ENCODE peak calls at places on chromosomes 7 and 10, in nine cellular contexts. U, E, J, B, D, S, Y, R and F are unnamed samples.

GRCh38 chr10:86263907-86264306 is 102.7 kb downstream of the GRID1 start:
- DNase-seq in E (no peak), D (no peak), Y (no peak), U (no peak), J (peak), R (no peak), B (no peak), S (no peak), F (no peak)

GRCh38 chr10:71078454-71079145 is 133.8 kb upstream of the UNC5B start:
- DNase-seq in S (no peak), E (peak), D (no peak), U (no peak), R (no peak), Y (no peak), J (peak), B (no peak), F (peak)

GRCh38 chr10:17454181-17454800 is at the start of gene ST8SIA6:
- DNase-seq in E (peak), Y (peak), S (no peak), R (peak), D (peak), B (peak), U (peak), J (no peak), F (no peak)

GRCh38 chr7:35026154-35026553 is 11.1 kb downstream of the DPY19L1 start:
- DNase-seq in J (no peak), Y (peak), E (no peak), R (no peak), U (no peak), S (peak), B (no peak), D (no peak), F (no peak)

GRCh38 chr10:133198206-133198605 is 31.8 kb upstream of the UTF1 start:
- DNase-seq in S (no peak), Y (no peak), U (no peak), R (no peak), B (no peak), E (no peak), D (no peak), J (no peak), F (no peak)

GRCh38 chr7:149849174-149849573 is 11.0 kb downstream of the ZNF862 start:
- DNase-seq in D (no peak), J (no peak), E (no peak), R (no peak), B (no peak), S (no peak), U (no peak), Y (no peak), F (no peak)

GRCh38 chr7:47026733-47027450 is 555.0 kb downstream of the TNS3 start:
- DNase-seq in R (peak), J (no peak), B (no peak), Y (no peak), E (no peak), U (no peak), D (no peak), S (no peak), F (no peak)

GRCh38 chr10:94210465-94211186 is 152.1 kb downstream of the NOC3L start:
- DNase-seq in D (peak), B (no peak), E (no peak), Y (no peak), S (no peak), U (no peak), R (peak), J (no peak), F (no peak)

GRCh38 chr7:131657881-131658280 is 101.5 kb upstream of the PODXL start:
- DNase-seq in Y (no peak), S (no peak), E (no peak), R (peak), U (no peak), B (no peak), D (no peak), J (peak), F (no peak)

GRCh38 chr10:47165711-47166404 is 134.1 kb upstream of the GDF10 start:
- DNase-seq in Y (peak), D (no peak), R (peak), E (no peak), U (no peak), J (peak), S (no peak), B (peak), F (peak)

GRCh38 chr7:20198295-20198694 is 18.9 kb downstream of the MACC1 start:
- DNase-seq in R (no peak), J (no peak), D (no peak), Y (no peak), B (no peak), E (no peak), U (no peak), S (no peak), F (no peak)

GRCh38 chr7:114432627-114433026 is 18.0 kb downstream of the FOXP2 start:
- DNase-seq in D (no peak), B (no peak), R (no peak), S (no peak), E (no peak), U (no peak), Y (no peak), J (no peak), F (no peak)

GRCh38 chr10:1706711-1707110 is 30.6 kb downstream of the ADARB2 start:
- DNase-seq in E (peak), J (no peak), S (no peak), R (no peak), U (no peak), D (no peak), Y (no peak), B (no peak), F (no peak)

GRCh38 chr7:154916381-154917213 is 86.3 kb downstream of the PAXIP1 start:
- DNase-seq in S (no peak), D (no peak), E (no peak), Y (no peak), B (no peak), J (no peak), U (no peak), R (no peak), F (no peak)

GRCh38 chr7:99036531-99037175 is 107.3 kb downstream of the SMURF1 start:
- DNase-seq in J (no peak), B (peak), R (no peak), Y (peak), D (peak), E (no peak), U (no peak), S (no peak), F (no peak)

GRCh38 chr7:28536259-28536658 is 123.9 kb downstream of the CREB5 start:
- DNase-seq in D (peak), B (peak), E (no peak), Y (peak), J (peak), U (no peak), S (peak), R (no peak), F (no peak)

GRCh38 chr7:27901028-27901760 is 161.2 kb downstream of the TAX1BP1 start:
- DNase-seq in Y (peak), D (peak), R (no peak), S (peak), B (peak), E (peak), U (peak), J (no peak), F (no peak)

GRCh38 chr7:38929460-38930171 is 20.6 kb upstream of the VPS41 start:
- DNase-seq in J (no peak), U (no peak), Y (no peak), R (no peak), B (no peak), D (peak), S (no peak), E (no peak), F (no peak)

GRCh38 chr7:3260425-3260762 is 40.7 kb upstream of the SDK1 start:
- DNase-seq in J (peak), U (no peak), Y (no peak), S (no peak), D (no peak), R (no peak), E (no peak), B (no peak), F (no peak)

GRCh38 chr10:60206735-60207134 is 182.9 kb downstream of the ANK3 start:
- DNase-seq in B (no peak), E (no peak), J (no peak), S (peak), D (no peak), R (no peak), U (no peak), Y (peak), F (no peak)

GRCh38 chr10:36446873-36447272 is 678.5 kb upstream of the ANKRD30A start:
- DNase-seq in B (no peak), R (peak), U (no peak), J (peak), D (peak), E (no peak), Y (peak), S (peak), F (no peak)

GRCh38 chr7:66905243-66905642 is 15.8 kb upstream of the TMEM248 start:
- DNase-seq in S (no peak), D (no peak), Y (no peak), E (no peak), B (no peak), U (no peak), R (no peak), J (no peak), F (no peak)

GRCh38 chr7:83204715-83205114 is 42.0 kb upstream of the PCLO start:
- DNase-seq in B (no peak), D (no peak), J (no peak), U (no peak), Y (no peak), E (no peak), R (no peak), S (peak), F (no peak)

GRCh38 chr7:98213874-98214810 is 2.9 kb downstream of the BHLHA15 start:
- DNase-seq in B (no peak), R (no peak), Y (no peak), J (peak), U (no peak), S (no peak), D (no peak), E (no peak), F (peak)

GRCh38 chr10:49398000-49398861 is 2.3 kb upstream of the DRGX start:
- DNase-seq in U (peak), D (peak), B (no peak), J (no peak), E (peak), Y (no peak), S (peak), R (peak), F (no peak)

GRCh38 chr7:145848691-145849090 is 267.9 kb upstream of the CNTNAP2 start:
- DNase-seq in S (no peak), R (no peak), Y (peak), E (no peak), U (no peak), B (no peak), D (peak), J (no peak), F (no peak)

GRCh38 chr7:12756841-12757240 is 69.4 kb downstream of the ARL4A start:
- DNase-seq in R (no peak), E (no peak), B (no peak), U (no peak), J (no peak), D (no peak), Y (no peak), S (peak), F (no peak)

GRCh38 chr10:75542902-75543301 is 111.5 kb downstream of the LRMDA start:
- DNase-seq in B (no peak), D (peak), Y (no peak), J (peak), R (no peak), E (no peak), S (no peak), U (no peak), F (peak)

GRCh38 chr7:155618708-155619633 is 25.5 kb upstream of the RBM33 start:
- DNase-seq in D (no peak), R (no peak), U (no peak), J (no peak), Y (no peak), S (no peak), B (no peak), E (no peak), F (no peak)

GRCh38 chr10:116296358-116296757 is 23.4 kb upstream of the GFRA1 start:
- DNase-seq in Y (no peak), R (no peak), S (no peak), J (no peak), U (no peak), D (no peak), E (no peak), B (peak), F (no peak)

GRCh38 chr10:58573144-58573543 is 60.5 kb downstream of the BICC1 start:
- DNase-seq in B (no peak), U (no peak), E (no peak), J (no peak), R (no peak), S (no peak), D (no peak), Y (no peak), F (no peak)

GRCh38 chr7:101550641-101551531 is 78.2 kb downstream of the MYL10 start:
- DNase-seq in R (peak), B (no peak), Y (no peak), E (peak), J (peak), D (peak), U (peak), S (no peak), F (no peak)

GRCh38 chr10:25815236-25815635 is 118.8 kb upstream of the MYO3A start:
- DNase-seq in D (no peak), S (no peak), B (no peak), E (no peak), R (no peak), Y (no peak), J (no peak), U (no peak), F (no peak)

GRCh38 chr10:21985541-21985940 is 18.0 kb downstream of the DNAJC1 start:
- DNase-seq in B (no peak), Y (no peak), S (no peak), U (no peak), R (no peak), D (no peak), J (no peak), E (no peak), F (no peak)

GRCh38 chr7:66016131-66016461 is 34.1 kb upstream of the GUSB start:
- DNase-seq in J (no peak), S (peak), R (no peak), D (no peak), U (no peak), B (peak), Y (peak), E (no peak), F (no peak)

GRCh38 chr10:18157909-18158308 is 17.7 kb downstream of the CACNB2 start:
- DNase-seq in S (peak), J (no peak), D (no peak), E (no peak), R (no peak), Y (peak), B (no peak), U (no peak), F (no peak)

GRCh38 chr10:63346015-63346441 is 119.7 kb downstream of the JMJD1C start:
- DNase-seq in D (no peak), E (no peak), B (peak), Y (no peak), U (no peak), J (no peak), R (no peak), S (peak), F (no peak)

GRCh38 chr10:33295851-33296250 is 38.6 kb downstream of the NRP1 start:
- DNase-seq in U (no peak), D (no peak), R (no peak), B (no peak), E (no peak), J (no peak), Y (no peak), S (no peak), F (no peak)

GRCh38 chr10:10782603-10783002 is 235.1 kb upstream of the CELF2 start:
- DNase-seq in U (no peak), S (peak), E (no peak), R (no peak), B (peak), D (no peak), J (no peak), Y (peak), F (no peak)

GRCh38 chr10:126595160-126595559 is 75.3 kb downstream of the C10orf90 start:
- DNase-seq in B (no peak), Y (no peak), E (no peak), R (no peak), D (no peak), U (no peak), S (no peak), J (no peak), F (no peak)

DNA sequence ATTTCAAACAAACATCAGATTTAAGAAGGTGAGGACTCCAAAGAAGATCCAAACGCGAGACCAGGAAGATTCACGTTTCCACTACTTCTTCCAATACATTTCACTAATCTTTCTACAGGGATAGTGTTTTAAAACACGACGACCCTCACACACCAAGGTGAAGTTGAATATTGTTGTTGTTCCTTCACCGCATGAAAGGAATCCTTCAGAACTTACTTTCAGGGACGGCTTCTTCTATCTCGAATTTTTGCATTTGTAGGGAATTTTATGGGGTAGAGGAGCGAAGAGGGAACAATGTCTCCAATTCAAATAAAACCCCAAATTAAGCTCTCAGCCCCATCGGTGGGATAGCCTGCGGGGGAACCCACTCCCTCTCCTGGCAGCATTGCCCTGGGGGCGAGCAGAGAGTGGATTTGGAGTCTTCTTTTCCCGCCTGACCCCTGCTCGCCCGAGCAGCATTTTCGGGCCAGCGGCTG is 1.5 kb upstream of the GATA3 start:
- DNase-seq in J (no peak), S (no peak), B (no peak), Y (no peak), E (no peak), U (no peak), R (no peak), D (no peak), F (no peak)
- TF ChIP-seq CTCF in J (peak), S (no peak), B (no peak), Y (no peak), E (no peak), U (no peak), R (no peak), D (no peak), F (no peak)

GRCh38 chr7:134316539-134317344 is at the start of gene SLC35B4:
- DNase-seq in U (peak), B (peak), D (peak), R (peak), S (peak), J (peak), E (peak), Y (peak), F (peak)
- TF ChIP-seq CTCF in U (no peak), B (peak), D (peak), R (peak), S (peak), J (no peak), E (no peak), Y (no peak), F (no peak)

GRCh38 chr10:44851881-44852280 is 59.3 kb upstream of the TMEM72 start:
- DNase-seq in S (no peak), Y (no peak), U (no peak), D (no peak), B (no peak), J (no peak), R (no peak), E (no peak), F (no peak)

GRCh38 chr10:44851413-44851812 is 59.7 kb upstream of the TMEM72 start:
- DNase-seq in D (no peak), Y (no peak), R (no peak), S (no peak), J (no peak), B (no peak), U (no peak), E (no peak), F (no peak)

GRCh38 chr10:44853796-44854195 is 57.3 kb upstream of the TMEM72 start:
- DNase-seq in J (no peak), E (no peak), S (no peak), Y (no peak), U (no peak), D (no peak), R (no peak), B (no peak), F (no peak)

GRCh38 chr10:44854693-44855350 is 56.3 kb upstream of the TMEM72 start:
- DNase-seq in R (no peak), U (no peak), Y (no peak), B (no peak), S (no peak), D (no peak), E (no peak), J (no peak), F (no peak)

DNA sequence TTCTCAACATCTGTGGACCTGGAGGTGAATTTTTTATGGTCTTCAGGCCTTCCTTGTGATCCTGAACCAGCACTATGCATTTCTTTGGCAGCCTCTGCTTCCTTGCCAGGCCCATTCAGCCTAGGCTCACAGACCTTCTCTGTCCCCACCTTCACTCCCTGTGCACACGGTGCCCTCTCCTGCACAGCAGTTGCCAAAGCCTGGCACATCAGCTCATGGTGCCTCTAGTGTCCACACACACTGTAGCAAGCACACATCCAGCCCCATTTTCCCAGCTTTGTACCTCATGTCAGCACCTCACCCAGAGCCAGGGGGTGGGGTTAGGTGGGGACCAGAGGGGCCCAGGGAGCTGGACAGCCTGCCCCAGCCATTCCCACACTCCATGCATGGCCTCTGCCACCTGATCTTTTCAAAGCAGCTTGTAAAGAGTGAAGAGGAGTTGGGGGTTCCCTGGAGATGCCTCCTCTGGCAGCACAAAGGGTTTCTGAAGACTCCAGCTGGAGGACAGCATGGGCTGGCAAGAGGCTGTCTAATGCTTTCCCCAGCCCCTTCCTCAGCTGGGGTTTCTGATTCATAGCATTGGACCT is 57.9 kb upstream of the TMEM72 start:
- DNase-seq in E (no peak), J (no peak), Y (peak), R (no peak), S (peak), D (no peak), B (peak), U (no peak), F (no peak)
- TF ChIP-seq CTCF in E (no peak), J (no peak), Y (peak), R (no peak), S (peak), D (peak), B (peak), U (no peak), F (no peak)

GRCh38 chr10:124649209-124649608 is 95.0 kb downstream of the FAM53B start:
- DNase-seq in D (no peak), B (no peak), S (peak), Y (peak), U (no peak), J (peak), R (no peak), E (no peak), F (no peak)

GRCh38 chr10:124648738-124649137 is 95.4 kb downstream of the FAM53B start:
- DNase-seq in J (peak), Y (peak), S (peak), E (no peak), B (peak), U (no peak), R (peak), D (peak), F (no peak)

GRCh38 chr10:124646483-124647352 is 97.5 kb downstream of the FAM53B start:
- DNase-seq in U (no peak), S (peak), J (peak), E (no peak), D (no peak), R (peak), B (peak), Y (peak), F (no peak)

GRCh38 chr10:124648131-124648475 is 96.1 kb downstream of the FAM53B start:
- DNase-seq in U (no peak), D (no peak), B (no peak), Y (no peak), R (no peak), J (no peak), E (no peak), S (no peak), F (no peak)

DNA sequence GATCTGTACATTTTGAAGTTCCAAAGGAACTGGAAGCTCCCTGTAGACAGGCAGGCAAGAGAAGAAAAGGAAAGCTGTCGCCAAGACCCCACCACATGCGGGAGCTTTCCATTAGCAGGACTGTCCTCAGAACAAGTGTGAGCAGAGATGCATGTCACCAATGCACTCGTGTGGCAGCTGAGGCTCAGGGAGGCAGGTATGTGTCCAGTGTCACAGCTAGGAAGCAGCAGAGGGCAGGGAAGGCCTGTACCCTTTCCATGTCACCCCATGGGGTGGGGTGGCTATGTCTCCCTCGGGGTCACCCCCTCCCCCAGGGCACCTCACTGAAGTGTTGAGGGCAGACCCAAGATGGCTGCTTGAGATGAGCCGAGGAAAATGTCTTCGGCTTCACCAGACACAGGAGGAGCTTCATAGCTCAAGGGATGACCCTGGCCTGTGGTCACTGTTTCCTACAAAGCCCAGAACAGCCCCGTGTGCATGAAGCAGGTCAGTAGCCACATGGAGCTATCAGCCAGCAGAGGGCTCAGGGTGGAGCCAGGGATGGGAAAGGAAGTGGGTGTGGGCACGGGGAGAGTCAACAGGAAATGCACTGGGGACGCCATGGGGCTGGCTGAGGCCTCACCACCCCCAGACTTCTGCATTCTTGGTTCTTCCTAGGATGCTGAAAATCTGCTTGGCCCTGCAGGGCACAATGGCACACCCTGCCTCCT is 96.6 kb downstream of the FAM53B start:
- DNase-seq in R (peak), B (peak), S (peak), E (peak), Y (peak), D (no peak), J (peak), U (peak), F (no peak)
- TF ChIP-seq CTCF in R (peak), B (peak), S (peak), E (peak), Y (no peak), D (peak), J (no peak), U (peak), F (no peak)